ENCODE peak calls at places on chromosome 6, in eight cellular contexts. X is HAP-1; U is tibial nerve; K is left cardiac atrium; S is stimulated activated CD4-positive, alpha-beta T cell treated with anti-CD3 and anti-CD28 coated beads, TNF-alpha, amount 100 ng/mL, for 4 hours; I is CMK; M is effector memory CD4-positive, alpha-beta T cell; D is WTC11. Z is an unnamed sample.

GRCh38 chr6:33755070-33755869 is 8.6 kb upstream of the IP6K3 start:
- DNase-seq in K (no peak), X (no peak), D (no peak), S (no peak), I (no peak), M (no peak), U (no peak), Z (no peak)

GRCh38 chr6:1630212-1630770 is 20.6 kb downstream of the FOXC1 start:
- DNase-seq in M (no peak), X (no peak), K (no peak), I (no peak), S (no peak), U (no peak), D (no peak), Z (no peak)

GRCh38 chr6:167803816-167804215 is 22.9 kb upstream of the AFDN start:
- DNase-seq in I (no peak), X (no peak), S (no peak), K (no peak), U (no peak), D (no peak), M (no peak), Z (no peak)

GRCh38 chr6:125974214-125974866 is 12.0 kb upstream of the TRMT11 start:
- DNase-seq in M (no peak), X (no peak), K (no peak), D (no peak), I (no peak), U (no peak), S (no peak), Z (no peak)

GRCh38 chr6:69867075-69867911 is 937 bp downstream of the COL19A1 start:
- DNase-seq in M (peak), U (no peak), D (peak), S (peak), I (no peak), X (peak), K (peak), Z (no peak)

GRCh38 chr6:4447646-4448315 is 312.4 kb upstream of the ECI2 start:
- DNase-seq in S (no peak), U (no peak), X (no peak), K (no peak), M (no peak), I (no peak), D (no peak), Z (no peak)

GRCh38 chr6:111430605-111431378 is 52.2 kb downstream of the REV3L start:
- DNase-seq in M (no peak), S (no peak), K (no peak), D (no peak), I (no peak), X (peak), U (no peak), Z (no peak)

GRCh38 chr6:112237066-112237465 is 17.3 kb downstream of the LAMA4 start:
- DNase-seq in K (no peak), S (no peak), M (no peak), X (no peak), I (no peak), D (no peak), U (no peak), Z (no peak)

GRCh38 chr6:11791354-11792107 is 12.9 kb upstream of the ADTRP start:
- DNase-seq in D (no peak), M (no peak), X (no peak), I (no peak), S (no peak), K (no peak), U (no peak), Z (no peak)

GRCh38 chr6:170102038-170102437 is 188.8 kb downstream of the DLL1 start:
- DNase-seq in S (no peak), I (no peak), D (no peak), M (no peak), X (no peak), K (no peak), U (no peak), Z (no peak)

GRCh38 chr6:87350516-87350915 is 5.9 kb downstream of the C6orf163 start:
- DNase-seq in U (no peak), M (no peak), D (no peak), I (no peak), X (no peak), S (no peak), K (no peak), Z (no peak)

GRCh38 chr6:167977717-167978467 is 19.6 kb upstream of the KIF25 start:
- DNase-seq in X (no peak), M (no peak), U (no peak), D (no peak), S (no peak), I (no peak), K (no peak), Z (no peak)

GRCh38 chr6:143241110-143241509 is 180.4 kb downstream of the AIG1 start:
- DNase-seq in I (no peak), M (no peak), X (no peak), U (no peak), D (no peak), S (no peak), K (no peak), Z (no peak)

GRCh38 chr6:27295301-27296079 is 16.6 kb downstream of the POM121L2 start:
- DNase-seq in K (no peak), M (no peak), S (no peak), I (no peak), D (peak), U (no peak), X (peak), Z (no peak)

GRCh38 chr6:147055821-147056392 is 148.3 kb upstream of the STXBP5 start:
- DNase-seq in S (no peak), M (no peak), U (no peak), X (no peak), K (no peak), D (no peak), I (no peak), Z (no peak)

GRCh38 chr6:142984386-142984785 is 39.4 kb upstream of the HIVEP2 start:
- DNase-seq in X (no peak), K (no peak), U (no peak), D (no peak), S (no peak), I (no peak), M (no peak), Z (no peak)

GRCh38 chr6:63804381-63804956 is 168.9 kb downstream of the PHF3 start:
- DNase-seq in D (no peak), U (no peak), M (no peak), K (no peak), I (no peak), S (no peak), X (no peak), Z (no peak)

GRCh38 chr6:226516-227073 is 65.7 kb upstream of the DUSP22 start:
- DNase-seq in U (no peak), M (no peak), D (no peak), X (no peak), I (no peak), K (no peak), S (no peak), Z (no peak)

GRCh38 chr6:169384291-169384690 is 130.6 kb upstream of the THBS2 start:
- DNase-seq in S (no peak), U (no peak), M (no peak), I (no peak), K (no peak), X (no peak), D (no peak), Z (no peak)

GRCh38 chr6:129163551-129163950 is 280.6 kb downstream of the LAMA2 start:
- DNase-seq in X (no peak), U (no peak), K (no peak), M (no peak), S (no peak), I (no peak), D (no peak), Z (no peak)

GRCh38 chr6:102015431-102015830 is 621.9 kb downstream of the GRIK2 start:
- DNase-seq in D (no peak), X (no peak), I (no peak), S (no peak), U (no peak), K (no peak), M (no peak), Z (no peak)

GRCh38 chr6:111845441-111845871 is 27.8 kb downstream of the FYN start:
- DNase-seq in I (no peak), M (no peak), X (no peak), S (no peak), D (no peak), U (no peak), K (no peak), Z (no peak)

GRCh38 chr6:167849846-167850459 is 23.2 kb downstream of the AFDN start:
- DNase-seq in D (no peak), M (no peak), U (no peak), I (no peak), S (no peak), K (no peak), X (no peak), Z (no peak)

GRCh38 chr6:161374971-161375873 is 101.4 kb upstream of the AGPAT4 start:
- DNase-seq in X (peak), D (peak), S (no peak), I (no peak), U (peak), M (no peak), K (peak), Z (no peak)

GRCh38 chr6:13014551-13015378 is 298.2 kb downstream of the PHACTR1 start:
- DNase-seq in U (no peak), K (peak), M (no peak), D (peak), X (no peak), I (no peak), S (no peak), Z (no peak)

GRCh38 chr6:35024601-35025054 is 116.5 kb downstream of the TCP11 start:
- DNase-seq in U (no peak), K (peak), D (no peak), S (no peak), I (no peak), M (no peak), X (peak), Z (no peak)

Z was measured in DND-41.